ENCODE peak calls at places on chromosomes 12 and 14, in seven cellular contexts. One of them, this sample, is unnamed.

GRCh38 chr12:116880213-116880816 is 926 bp downstream of the HRK start:
- DNase-seq in pancreas: no peak
- DNase-seq in hepatocyte: no peak
- DNase-seq in cardiac fibroblast: no peak
- DNase-seq in foreskin fibroblast: peak; percentile 30
- DNase-seq in ovary: no peak
- DNase-seq in ascending aorta: no peak
- DNase-seq in this sample: no peak

GRCh38 chr12:83823386-83824045 is 1089.1 kb downstream of the SLC6A15 start:
- DNase-seq in pancreas: no peak
- DNase-seq in hepatocyte: peak; percentile 78
- DNase-seq in cardiac fibroblast: peak; percentile 17
- DNase-seq in foreskin fibroblast: peak; percentile 21
- DNase-seq in ovary: no peak
- DNase-seq in ascending aorta: no peak
- DNase-seq in this sample: peak; percentile 45

GRCh38 chr12:77047341-77048202 is 17.8 kb downstream of the E2F7 start:
- DNase-seq in pancreas: no peak
- DNase-seq in hepatocyte: no peak
- DNase-seq in cardiac fibroblast: peak; percentile 5
- DNase-seq in foreskin fibroblast: peak; percentile 58
- DNase-seq in ovary: no peak
- DNase-seq in ascending aorta: no peak
- DNase-seq in this sample: peak; percentile 44

GRCh38 chr14:101033006-101033405 is 129.5 kb upstream of the RTL1 start:
- DNase-seq in pancreas: no peak
- DNase-seq in hepatocyte: no peak
- DNase-seq in cardiac fibroblast: no peak
- DNase-seq in foreskin fibroblast: no peak
- DNase-seq in ovary: no peak
- DNase-seq in ascending aorta: no peak
- DNase-seq in this sample: no peak

GRCh38 chr14:83196235-83196634 is 1662.6 kb upstream of the SEL1L start:
- DNase-seq in pancreas: no peak
- DNase-seq in hepatocyte: no peak
- DNase-seq in cardiac fibroblast: no peak
- DNase-seq in foreskin fibroblast: peak; percentile 36
- DNase-seq in ovary: no peak
- DNase-seq in ascending aorta: no peak
- DNase-seq in this sample: peak; percentile 44

GRCh38 chr12:5087831-5088554 is 44.3 kb downstream of the KCNA5 start:
- DNase-seq in pancreas: no peak
- DNase-seq in hepatocyte: no peak
- DNase-seq in cardiac fibroblast: no peak
- DNase-seq in foreskin fibroblast: no peak
- DNase-seq in ovary: no peak
- DNase-seq in ascending aorta: no peak
- DNase-seq in this sample: no peak

GRCh38 chr14:71714225-71714624 is 218.0 kb upstream of the RGS6 start:
- DNase-seq in pancreas: no peak
- DNase-seq in hepatocyte: no peak
- DNase-seq in cardiac fibroblast: peak; percentile 89
- DNase-seq in foreskin fibroblast: peak; percentile 87
- DNase-seq in ovary: no peak
- DNase-seq in ascending aorta: no peak
- DNase-seq in this sample: peak; percentile 91

GRCh38 chr14:64788706-64789105 is 84.5 kb downstream of the PLEKHG3 start:
- DNase-seq in pancreas: no peak
- DNase-seq in hepatocyte: peak; percentile 41
- DNase-seq in cardiac fibroblast: peak; percentile 85
- DNase-seq in foreskin fibroblast: peak; percentile 86
- DNase-seq in ovary: no peak
- DNase-seq in ascending aorta: no peak
- DNase-seq in this sample: peak; percentile 96

GRCh38 chr12:127191124-127191523 is 1075.8 kb upstream of the TMEM132C start:
- DNase-seq in pancreas: no peak
- DNase-seq in hepatocyte: no peak
- DNase-seq in cardiac fibroblast: peak; percentile 11
- DNase-seq in foreskin fibroblast: peak; percentile 91
- DNase-seq in ovary: no peak
- DNase-seq in ascending aorta: no peak
- DNase-seq in this sample: peak; percentile 32

GRCh38 chr14:99265571-99265970 is 6.4 kb downstream of the BCL11B start:
- DNase-seq in pancreas: no peak
- DNase-seq in hepatocyte: no peak
- DNase-seq in cardiac fibroblast: no peak
- DNase-seq in foreskin fibroblast: no peak
- DNase-seq in ovary: no peak
- DNase-seq in ascending aorta: no peak
- DNase-seq in this sample: no peak

GRCh38 chr12:62703011-62703380 is 232.0 kb downstream of the PPM1H start:
- DNase-seq in pancreas: no peak
- DNase-seq in hepatocyte: no peak
- DNase-seq in cardiac fibroblast: no peak
- DNase-seq in foreskin fibroblast: peak; percentile 65
- DNase-seq in ovary: no peak
- DNase-seq in ascending aorta: no peak
- DNase-seq in this sample: no peak

GRCh38 chr12:105256921-105257320 is 20.9 kb upstream of the APPL2 start:
- DNase-seq in pancreas: no peak
- DNase-seq in hepatocyte: no peak
- DNase-seq in cardiac fibroblast: peak; percentile 28
- DNase-seq in foreskin fibroblast: peak; percentile 82
- DNase-seq in ovary: no peak
- DNase-seq in ascending aorta: no peak
- DNase-seq in this sample: peak; percentile 63

GRCh38 chr12:95459310-95459709 is 14.6 kb upstream of the METAP2 start:
- DNase-seq in pancreas: no peak
- DNase-seq in hepatocyte: no peak
- DNase-seq in cardiac fibroblast: no peak
- DNase-seq in foreskin fibroblast: no peak
- DNase-seq in ovary: no peak
- DNase-seq in ascending aorta: no peak
- DNase-seq in this sample: no peak

GRCh38 chr12:1980282-1980681 is 24.0 kb downstream of the DCP1B start:
- DNase-seq in pancreas: no peak
- DNase-seq in hepatocyte: no peak
- DNase-seq in cardiac fibroblast: no peak
- DNase-seq in foreskin fibroblast: no peak
- DNase-seq in ovary: no peak
- DNase-seq in ascending aorta: no peak
- DNase-seq in this sample: no peak

GRCh38 chr14:49303952-49304516 is 282.1 kb downstream of the RPS29 start:
- DNase-seq in pancreas: no peak
- DNase-seq in hepatocyte: peak; percentile 67
- DNase-seq in cardiac fibroblast: peak; percentile 43
- DNase-seq in foreskin fibroblast: peak; percentile 9
- DNase-seq in ovary: no peak
- DNase-seq in ascending aorta: no peak
- DNase-seq in this sample: peak; percentile 21

GRCh38 chr14:32342151-32342853 is 13.2 kb downstream of the AKAP6 start:
- DNase-seq in pancreas: no peak
- DNase-seq in hepatocyte: no peak
- DNase-seq in cardiac fibroblast: no peak
- DNase-seq in foreskin fibroblast: peak; percentile 14
- DNase-seq in ovary: no peak
- DNase-seq in ascending aorta: no peak
- DNase-seq in this sample: no peak

GRCh38 chr14:102772781-102773570 is 4.3 kb upstream of the TRAF3 start:
- DNase-seq in pancreas: no peak
- DNase-seq in hepatocyte: no peak
- DNase-seq in cardiac fibroblast: peak; percentile 41
- DNase-seq in foreskin fibroblast: peak; percentile 50
- DNase-seq in ovary: no peak
- DNase-seq in ascending aorta: no peak
- DNase-seq in this sample: peak; percentile 44

GRCh38 chr12:4251228-4251891 is 22.2 kb upstream of the CCND2 start:
- DNase-seq in pancreas: no peak
- DNase-seq in hepatocyte: no peak
- DNase-seq in cardiac fibroblast: no peak
- DNase-seq in foreskin fibroblast: no peak
- DNase-seq in ovary: no peak
- DNase-seq in ascending aorta: no peak
- DNase-seq in this sample: no peak

GRCh38 chr14:58947816-58948440 is 240.5 kb upstream of the DAAM1 start:
- DNase-seq in pancreas: no peak
- DNase-seq in hepatocyte: peak; percentile 12
- DNase-seq in cardiac fibroblast: peak; percentile 9
- DNase-seq in foreskin fibroblast: no peak
- DNase-seq in ovary: no peak
- DNase-seq in ascending aorta: no peak
- DNase-seq in this sample: peak; percentile 30

GRCh38 chr12:82625523-82625922 is 61.2 kb upstream of the TMTC2 start:
- DNase-seq in pancreas: no peak
- DNase-seq in hepatocyte: no peak
- DNase-seq in cardiac fibroblast: no peak
- DNase-seq in foreskin fibroblast: no peak
- DNase-seq in ovary: no peak
- DNase-seq in ascending aorta: no peak
- DNase-seq in this sample: no peak

GRCh38 chr14:38404100-38404541 is 148.2 kb upstream of the CLEC14A start:
- DNase-seq in pancreas: no peak
- DNase-seq in hepatocyte: no peak
- DNase-seq in cardiac fibroblast: peak; percentile 71
- DNase-seq in foreskin fibroblast: peak; percentile 82
- DNase-seq in ovary: no peak
- DNase-seq in ascending aorta: no peak
- DNase-seq in this sample: peak; percentile 75

DNA sequence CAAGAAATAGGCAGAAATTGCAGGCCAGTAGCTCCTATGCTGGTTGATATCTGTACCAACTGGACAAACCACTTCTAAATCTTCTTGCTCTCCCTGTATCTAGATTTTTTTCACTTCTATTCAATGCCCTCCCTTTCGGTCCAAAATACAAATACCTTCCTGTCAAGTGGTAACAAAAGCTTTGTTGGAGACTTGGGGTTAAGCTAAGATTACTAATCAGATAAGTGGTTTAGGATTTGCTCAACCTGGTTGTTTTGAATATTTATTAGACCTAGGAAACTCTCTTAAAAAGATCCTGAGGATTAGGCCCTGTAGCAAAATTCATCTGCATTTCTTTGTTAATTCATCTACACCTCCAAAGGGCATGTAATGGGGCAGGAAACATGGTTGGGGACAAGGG is 410.1 kb downstream of the NAV3 start:
- DNase-seq in pancreas: no peak
- DNase-seq in hepatocyte: no peak
- DNase-seq in cardiac fibroblast: no peak
- DNase-seq in foreskin fibroblast: no peak
- DNase-seq in ovary: no peak
- DNase-seq in ascending aorta: no peak
- DNase-seq in this sample: no peak
- H3K4me3 ChIP-seq in pancreas: no peak overlapping the region
- H3K4me3 ChIP-seq in hepatocyte: no peak overlapping the region
- H3K4me3 ChIP-seq in cardiac fibroblast: no peak overlapping the region
- H3K4me3 ChIP-seq in foreskin fibroblast: no peak overlapping the region
- H3K4me3 ChIP-seq in ovary: no peak overlapping the region
- H3K4me3 ChIP-seq in ascending aorta: no peak overlapping the region
- H3K4me3 ChIP-seq in this sample: no peak overlapping the region

GRCh38 chr12:25958254-25959068 is at the start of gene RASSF8:
- DNase-seq in pancreas: peak; percentile 72
- DNase-seq in hepatocyte: peak; percentile 93
- DNase-seq in cardiac fibroblast: peak; percentile 89
- DNase-seq in foreskin fibroblast: peak; percentile 94
- DNase-seq in ovary: peak; percentile 78
- DNase-seq in ascending aorta: no peak
- DNase-seq in this sample: peak; percentile 79
- TF ChIP-seq CTCF in pancreas: no peak
- TF ChIP-seq CTCF in hepatocyte: no peak
- TF ChIP-seq CTCF in cardiac fibroblast: no peak
- TF ChIP-seq CTCF in foreskin fibroblast: no peak
- TF ChIP-seq CTCF in ovary: no peak
- TF ChIP-seq CTCF in ascending aorta: no peak
- TF ChIP-seq CTCF in this sample: no peak

GRCh38 chr12:30796508-30796780 is 41.7 kb upstream of the CAPRIN2 start:
- DNase-seq in pancreas: no peak
- DNase-seq in hepatocyte: peak; percentile 49
- DNase-seq in cardiac fibroblast: peak; percentile 77
- DNase-seq in foreskin fibroblast: peak; percentile 82
- DNase-seq in ovary: peak; percentile 19
- DNase-seq in ascending aorta: no peak
- DNase-seq in this sample: peak; percentile 62

GRCh38 chr12:30794591-30795409 is 40.0 kb upstream of the CAPRIN2 start:
- DNase-seq in pancreas: no peak
- DNase-seq in hepatocyte: peak; percentile 16
- DNase-seq in cardiac fibroblast: peak; percentile 92
- DNase-seq in foreskin fibroblast: peak; percentile 73
- DNase-seq in ovary: no peak
- DNase-seq in ascending aorta: no peak
- DNase-seq in this sample: peak; percentile 91

GRCh38 chr12:30794020-30794419 is 39.3 kb upstream of the CAPRIN2 start:
- DNase-seq in pancreas: no peak
- DNase-seq in hepatocyte: no peak
- DNase-seq in cardiac fibroblast: peak; percentile 26
- DNase-seq in foreskin fibroblast: no peak
- DNase-seq in ovary: no peak
- DNase-seq in ascending aorta: no peak
- DNase-seq in this sample: no peak

GRCh38 chr12:30795660-30796507 is 41.1 kb upstream of the CAPRIN2 start:
- DNase-seq in pancreas: peak; percentile 12
- DNase-seq in hepatocyte: peak; percentile 75
- DNase-seq in cardiac fibroblast: peak; percentile 84
- DNase-seq in foreskin fibroblast: peak; percentile 93
- DNase-seq in ovary: peak; percentile 25
- DNase-seq in ascending aorta: no peak
- DNase-seq in this sample: peak; percentile 68

DNA sequence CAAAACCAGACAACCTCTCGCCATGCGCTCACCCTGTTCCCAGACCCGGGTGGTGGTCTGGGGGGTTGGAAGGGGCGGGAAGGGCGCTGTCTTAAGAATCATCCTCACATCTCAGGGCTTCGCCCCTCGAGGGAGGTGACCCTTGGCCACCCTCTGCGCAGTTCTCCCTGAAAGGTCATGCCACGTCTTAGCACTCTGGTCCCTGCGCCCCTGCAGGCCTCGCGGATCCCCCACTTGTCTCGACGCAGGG is 40.6 kb upstream of the CAPRIN2 start:
- DNase-seq in pancreas: no peak
- DNase-seq in hepatocyte: no peak
- DNase-seq in cardiac fibroblast: no peak
- DNase-seq in foreskin fibroblast: no peak
- DNase-seq in ovary: no peak
- DNase-seq in ascending aorta: no peak
- DNase-seq in this sample: no peak
- H3K4me3 ChIP-seq in pancreas: peak overlapping the region; percentile 55
- H3K4me3 ChIP-seq in hepatocyte: no peak overlapping the region
- H3K4me3 ChIP-seq in cardiac fibroblast: peak overlapping the region; percentile 61
- H3K4me3 ChIP-seq in foreskin fibroblast: peak overlapping the region; percentile 68
- H3K4me3 ChIP-seq in ovary: peak overlapping the region; percentile 46
- H3K4me3 ChIP-seq in ascending aorta: peak overlapping the region; percentile 66
- H3K4me3 ChIP-seq in this sample: peak overlapping the region; percentile 75

GRCh38 chr14:21399311-21399870 is 15.6 kb upstream of the SUPT16H start:
- DNase-seq in pancreas: no peak
- DNase-seq in hepatocyte: no peak
- DNase-seq in cardiac fibroblast: no peak
- DNase-seq in foreskin fibroblast: no peak
- DNase-seq in ovary: no peak
- DNase-seq in ascending aorta: no peak
- DNase-seq in this sample: no peak

GRCh38 chr14:21398901-21399300 is 15.1 kb upstream of the SUPT16H start:
- DNase-seq in pancreas: no peak
- DNase-seq in hepatocyte: no peak
- DNase-seq in cardiac fibroblast: no peak
- DNase-seq in foreskin fibroblast: no peak
- DNase-seq in ovary: no peak
- DNase-seq in ascending aorta: no peak
- DNase-seq in this sample: no peak

GRCh38 chr14:21395450-21395849 is 11.6 kb upstream of the SUPT16H start:
- DNase-seq in pancreas: no peak
- DNase-seq in hepatocyte: no peak
- DNase-seq in cardiac fibroblast: no peak
- DNase-seq in foreskin fibroblast: no peak
- DNase-seq in ovary: no peak
- DNase-seq in ascending aorta: no peak
- DNase-seq in this sample: no peak
- TF ChIP-seq CTCF in pancreas: no peak
- TF ChIP-seq CTCF in hepatocyte: no peak
- TF ChIP-seq CTCF in cardiac fibroblast: no peak
- TF ChIP-seq CTCF in foreskin fibroblast: no peak
- TF ChIP-seq CTCF in ovary: no peak
- TF ChIP-seq CTCF in ascending aorta: no peak
- TF ChIP-seq CTCF in this sample: no peak